ENCODE peak calls at places on chromosomes 3 and 15, in nine cellular contexts. Q, U, I, S, N, G, Y, F and P are unnamed samples.

GRCh38 chr15:95916568-95916967 is 413.9 kb upstream of the NR2F2 start:
- DNase-seq in Q (no peak), U (no peak), I (no peak), S (no peak), N (no peak), G (no peak), Y (no peak), F (no peak), P (no peak)

GRCh38 chr15:41022487-41023090 is 69.3 kb downstream of the CHAC1 start:
- DNase-seq in Q (peak; percentile 31), U (peak; percentile 51), I (peak; percentile 48), S (no peak), N (peak; percentile 60), G (peak; percentile 23), Y (peak; percentile 28), F (no peak), P (peak; percentile 26)

GRCh38 chr15:23566070-23567050 is 886 bp downstream of the MKRN3 start:
- DNase-seq in Q (no peak), U (no peak), I (peak; percentile 58), S (no peak), N (no peak), G (no peak), Y (peak; percentile 29), F (no peak), P (peak; percentile 59)

GRCh38 chr3:116757310-116757709 is 47.7 kb downstream of the TUSC7 start:
- DNase-seq in Q (no peak), U (no peak), I (no peak), S (no peak), N (no peak), G (no peak), Y (no peak), F (no peak), P (no peak)

GRCh38 chr3:58688563-58688962 is 22.0 kb upstream of the FAM3D start:
- DNase-seq in Q (no peak), U (no peak), I (no peak), S (no peak), N (no peak), G (no peak), Y (no peak), F (no peak), P (no peak)

GRCh38 chr3:71304684-71305083 is 278.8 kb downstream of the FOXP1 start:
- DNase-seq in Q (no peak), U (no peak), I (no peak), S (no peak), N (no peak), G (peak; percentile 21), Y (no peak), F (peak; percentile 22), P (peak; percentile 35)

GRCh38 chr15:83064859-83065258 is 2.2 kb downstream of the BTBD1 start:
- DNase-seq in Q (no peak), U (no peak), I (no peak), S (no peak), N (no peak), G (no peak), Y (no peak), F (no peak), P (no peak)

GRCh38 chr3:46102059-46102779 is 74.9 kb upstream of the XCR1 start:
- DNase-seq in Q (no peak), U (no peak), I (no peak), S (no peak), N (no peak), G (no peak), Y (no peak), F (no peak), P (no peak)

GRCh38 chr3:48018841-48019240 is 2.6 kb upstream of the MAP4 start:
- DNase-seq in Q (no peak), U (no peak), I (no peak), S (no peak), N (no peak), G (peak; percentile 20), Y (no peak), F (no peak), P (no peak)

GRCh38 chr15:85443593-85444328 is 63.4 kb downstream of the AKAP13 start:
- DNase-seq in Q (peak; percentile 49), U (no peak), I (no peak), S (no peak), N (peak; percentile 53), G (peak; percentile 52), Y (peak; percentile 47), F (no peak), P (no peak)

GRCh38 chr3:148975277-148975676 is 16.1 kb upstream of the GYG1 start:
- DNase-seq in Q (no peak), U (no peak), I (no peak), S (peak; percentile 45), N (no peak), G (no peak), Y (no peak), F (peak; percentile 16), P (no peak)

GRCh38 chr3:46895204-46895660 is 17.7 kb downstream of the PTH1R start:
- DNase-seq in Q (peak; percentile 58), U (no peak), I (no peak), S (peak; percentile 77), N (peak; percentile 69), G (peak; percentile 49), Y (peak; percentile 37), F (peak; percentile 63), P (peak; percentile 87)

GRCh38 chr15:25182098-25182478 is 227.3 kb downstream of the SNRPN start:
- DNase-seq in Q (no peak), U (no peak), I (peak; percentile 24), S (peak; percentile 8), N (no peak), G (no peak), Y (no peak), F (no peak), P (no peak)

GRCh38 chr15:86229306-86229705 is 149.6 kb downstream of the AGBL1 start:
- DNase-seq in Q (no peak), U (no peak), I (no peak), S (no peak), N (no peak), G (no peak), Y (no peak), F (no peak), P (no peak)

GRCh38 chr3:71069797-71070196 is 513.7 kb downstream of the FOXP1 start:
- DNase-seq in Q (peak; percentile 57), U (no peak), I (peak; percentile 63), S (peak; percentile 55), N (peak; percentile 65), G (peak; percentile 58), Y (no peak), F (peak; percentile 86), P (peak; percentile 70)

GRCh38 chr3:44659434-44659833 is 10.9 kb downstream of the ZNF35 start:
- DNase-seq in Q (no peak), U (no peak), I (no peak), S (no peak), N (no peak), G (no peak), Y (no peak), F (no peak), P (no peak)
- H3K27ac ChIP-seq in Q (no peak overlapping the region), U (no peak overlapping the region), I (no peak overlapping the region), S (no peak overlapping the region), N (no peak overlapping the region), G (no peak overlapping the region), Y (no peak overlapping the region), F (no peak overlapping the region), P (no peak overlapping the region)

DNA sequence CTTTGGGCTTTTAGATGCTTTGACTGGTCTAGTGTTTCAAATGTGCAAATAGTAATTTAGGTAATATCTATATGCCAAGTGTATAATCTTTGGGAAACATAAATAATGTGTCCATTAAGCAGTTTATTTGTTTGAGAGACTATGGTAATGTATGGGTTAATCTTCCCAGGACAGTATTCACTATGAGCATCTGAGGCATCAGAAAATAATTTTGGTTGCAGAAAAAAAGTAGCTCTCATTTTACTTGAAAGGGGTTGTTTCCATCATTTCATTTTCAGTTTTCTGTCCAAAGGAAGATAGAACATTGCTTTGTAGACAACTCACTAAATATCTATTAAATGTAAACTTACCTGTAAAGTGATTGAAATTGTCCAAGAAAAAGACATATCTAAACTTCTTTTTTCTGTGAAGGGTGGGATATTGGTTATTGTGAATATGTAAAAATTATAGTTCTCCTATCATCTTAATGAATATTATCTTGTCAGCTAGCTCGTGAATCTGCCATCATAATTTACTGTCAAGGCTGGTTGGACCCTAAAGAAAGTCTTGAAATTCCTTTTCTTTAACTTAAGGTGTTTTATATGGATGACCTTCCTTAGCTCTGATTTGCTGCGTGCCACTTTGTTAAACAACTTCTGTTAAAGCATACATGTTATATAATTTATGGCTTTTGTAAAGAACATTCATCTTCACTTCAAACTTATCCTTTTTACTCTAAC is 108.8 kb downstream of the EPHA3 start:
- DNase-seq in Q (no peak), U (no peak), I (no peak), S (no peak), N (no peak), G (no peak), Y (no peak), F (no peak), P (no peak)
- H3K27ac ChIP-seq in Q (no peak overlapping the region), U (no peak overlapping the region), I (no peak overlapping the region), S (no peak overlapping the region), N (no peak overlapping the region), G (no peak overlapping the region), Y (no peak overlapping the region), F (no peak overlapping the region), P (no peak overlapping the region)

GRCh38 chr3:4581905-4582611 is 88.9 kb downstream of the ITPR1 start:
- DNase-seq in Q (no peak), U (no peak), I (no peak), S (no peak), N (no peak), G (no peak), Y (no peak), F (no peak), P (no peak)
- H3K27ac ChIP-seq in Q (no peak overlapping the region), U (no peak overlapping the region), I (peak overlapping the region; percentile 83), S (no peak overlapping the region), N (no peak overlapping the region), G (peak overlapping the region; percentile 46), Y (no peak overlapping the region), F (peak overlapping the region; percentile 62), P (no peak overlapping the region)

DNA sequence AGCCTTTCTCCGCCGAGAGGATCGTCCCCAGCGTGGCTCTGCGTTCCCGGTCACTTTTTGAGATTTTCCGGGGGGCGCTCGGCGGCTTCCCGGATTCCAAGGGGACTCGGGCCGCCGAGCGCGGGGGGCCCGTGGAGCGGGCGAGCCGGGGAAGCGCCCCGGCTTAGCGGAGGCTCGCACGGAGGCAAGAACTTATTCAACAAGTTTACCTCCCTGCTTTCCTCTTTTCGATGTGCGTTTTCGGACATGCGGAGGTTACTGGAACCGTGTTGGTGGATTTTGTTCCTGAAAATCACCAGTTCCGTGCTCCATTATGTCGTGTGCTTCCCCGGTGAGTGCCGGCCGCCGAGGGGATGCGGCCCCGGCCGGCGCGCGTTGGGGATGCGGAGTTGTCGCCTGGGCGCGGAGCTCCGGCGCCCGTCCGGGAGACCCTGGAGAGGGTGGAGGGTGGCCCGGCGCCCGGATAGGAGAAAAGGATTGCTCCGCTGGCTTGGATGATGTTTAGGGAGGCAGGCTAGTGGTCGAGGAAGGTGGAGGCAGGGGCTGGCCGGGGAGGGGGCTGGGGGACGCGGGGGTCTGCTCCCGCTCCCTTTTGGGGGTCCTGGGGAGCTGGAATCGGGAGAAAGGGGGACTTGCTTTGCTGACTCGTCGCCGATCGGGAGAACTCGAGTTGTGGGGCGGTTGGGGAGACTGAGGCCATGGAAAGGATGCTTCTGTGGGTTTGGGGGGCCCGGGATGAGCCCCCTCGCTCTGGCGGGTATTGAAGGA is 855 bp downstream of the PTPRG start:
- DNase-seq in Q (peak; percentile 10), U (no peak), I (peak; percentile 44), S (peak; percentile 27), N (peak; percentile 49), G (peak; percentile 49), Y (no peak), F (peak; percentile 8), P (no peak)
- H3K27ac ChIP-seq in Q (peak overlapping the region; percentile 92), U (peak overlapping the region; percentile 78), I (peak overlapping the region; percentile 94), S (peak overlapping the region; percentile 77), N (peak overlapping the region; percentile 99), G (peak overlapping the region; percentile 82), Y (peak overlapping the region; percentile 95), F (peak overlapping the region; percentile 92), P (no peak overlapping the region)

GRCh38 chr3:108071394-108071793 is 19.4 kb downstream of the CD47 start:
- DNase-seq in Q (no peak), U (no peak), I (no peak), S (no peak), N (no peak), G (no peak), Y (no peak), F (no peak), P (no peak)
- H3K27ac ChIP-seq in Q (no peak overlapping the region), U (no peak overlapping the region), I (no peak overlapping the region), S (no peak overlapping the region), N (no peak overlapping the region), G (no peak overlapping the region), Y (no peak overlapping the region), F (no peak overlapping the region), P (no peak overlapping the region)